ENCODE peak calls at places on chromosomes 11 and 22, in nine cellular contexts. O is NCI-H226, D is heart right ventricle, G is heart left ventricle, S is germinal center, A is NCI-H82, L is H7, U is OCI-M1, X is B cell. Z is an unnamed sample.

GRCh38 chr11:1422481-1422880 is 32.7 kb downstream of the BRSK2 start:
- DNase-seq in O (no peak), D (no peak), G (no peak), S (no peak), A (no peak), L (peak; percentile 87), U (no peak), X (no peak), Z (no peak)

GRCh38 chr11:27372159-27372558 is 9.1 kb upstream of the CCDC34 start:
- DNase-seq in O (no peak), D (no peak), G (no peak), S (no peak), A (no peak), L (no peak), U (peak; percentile 90), X (no peak), Z (no peak)

GRCh38 chr22:32574957-32575893 is 100.6 kb downstream of the FBXO7 start:
- DNase-seq in O (no peak), D (no peak), G (no peak), S (no peak), A (no peak), L (no peak), U (no peak), X (no peak), Z (no peak)

GRCh38 chr11:68684385-68685356 is at the start of gene GAL:
- DNase-seq in O (no peak), D (no peak), G (no peak), S (no peak), A (peak; percentile 23), L (peak; percentile 87), U (peak; percentile 71), X (peak; percentile 28), Z (no peak)

GRCh38 chr11:35335226-35335625 is 84.1 kb downstream of the SLC1A2 start:
- DNase-seq in O (no peak), D (no peak), G (no peak), S (no peak), A (no peak), L (no peak), U (no peak), X (no peak), Z (no peak)

GRCh38 chr11:43578346-43579170 is 102.0 kb upstream of the HSD17B12 start:
- DNase-seq in O (peak; percentile 48), D (no peak), G (no peak), S (no peak), A (no peak), L (peak; percentile 52), U (peak; percentile 48), X (no peak), Z (no peak)

GRCh38 chr11:11618973-11619435 is 2.8 kb downstream of the GALNT18 start:
- DNase-seq in O (no peak), D (no peak), G (no peak), S (no peak), A (peak; percentile 7), L (peak; percentile 36), U (no peak), X (no peak), Z (no peak)

GRCh38 chr22:40010752-40011145 is 16.0 kb downstream of the FAM83F start:
- DNase-seq in O (no peak), D (no peak), G (no peak), S (no peak), A (no peak), L (no peak), U (no peak), X (no peak), Z (no peak)

GRCh38 chr11:8205566-8205965 is 36.7 kb upstream of the RIC3 start:
- DNase-seq in O (no peak), D (no peak), G (no peak), S (no peak), A (no peak), L (no peak), U (no peak), X (no peak), Z (no peak)

GRCh38 chr22:49566141-49566541 is 261.5 kb downstream of the BRD1 start:
- DNase-seq in O (no peak), D (no peak), G (no peak), S (no peak), A (no peak), L (peak; percentile 34), U (no peak), X (no peak), Z (no peak)

GRCh38 chr11:68584097-68584496 is 100.2 kb upstream of the GAL start:
- DNase-seq in O (no peak), D (peak; percentile 46), G (peak; percentile 44), S (peak; percentile 37), A (peak; percentile 64), L (peak; percentile 80), U (peak; percentile 96), X (peak; percentile 47), Z (no peak)

GRCh38 chr11:131186629-131187075 is 183.8 kb upstream of the NTM start:
- DNase-seq in O (no peak), D (no peak), G (no peak), S (no peak), A (peak; percentile 69), L (no peak), U (peak; percentile 20), X (no peak), Z (no peak)

GRCh38 chr11:11432621-11433319 is 79.7 kb upstream of the CSNK2A3 start:
- DNase-seq in O (no peak), D (no peak), G (no peak), S (no peak), A (no peak), L (no peak), U (no peak), X (no peak), Z (no peak)

GRCh38 chr11:81005595-81005994 is 1564.8 kb upstream of the TENM4 start:
- DNase-seq in O (peak; percentile 80), D (no peak), G (no peak), S (no peak), A (no peak), L (no peak), U (peak; percentile 64), X (no peak), Z (no peak)

GRCh38 chr11:6742260-6742659 is 29.5 kb downstream of the OR2AG2 start:
- DNase-seq in O (no peak), D (no peak), G (no peak), S (no peak), A (peak; percentile 31), L (no peak), U (no peak), X (no peak), Z (no peak)

GRCh38 chr11:61657566-61657965 is 22.6 kb upstream of the DAGLA start:
- DNase-seq in O (no peak), D (no peak), G (no peak), S (no peak), A (no peak), L (no peak), U (no peak), X (no peak), Z (no peak)

GRCh38 chr11:59898046-59898445 is 19.5 kb downstream of the OOSP3 start:
- DNase-seq in O (no peak), D (no peak), G (no peak), S (no peak), A (no peak), L (no peak), U (no peak), X (no peak), Z (no peak)

GRCh38 chr22:37672920-37673453 is 2.4 kb upstream of the LGALS1 start:
- DNase-seq in O (no peak), D (no peak), G (no peak), S (no peak), A (no peak), L (no peak), U (no peak), X (no peak), Z (no peak)

GRCh38 chr22:41256254-41256897 is 15.6 kb upstream of the CHADL start:
- DNase-seq in O (peak; percentile 26), D (no peak), G (no peak), S (no peak), A (no peak), L (no peak), U (no peak), X (no peak), Z (no peak)

GRCh38 chr11:121890377-121890776 is 225.6 kb downstream of the BLID start:
- DNase-seq in O (peak; percentile 71), D (no peak), G (no peak), S (no peak), A (no peak), L (no peak), U (no peak), X (no peak), Z (no peak)

GRCh38 chr11:118886681-118887111 is 3.0 kb downstream of the CXCR5 start:
- DNase-seq in O (no peak), D (no peak), G (no peak), S (peak; percentile 80), A (no peak), L (peak; percentile 27), U (no peak), X (peak; percentile 78), Z (no peak)

GRCh38 chr11:65262381-65262680 is 569 bp downstream of the POLA2 start:
- DNase-seq in O (peak; percentile 4), D (peak; percentile 54), G (no peak), S (no peak), A (no peak), L (no peak), U (no peak), X (no peak), Z (no peak)

GRCh38 chr11:105906517-105906916 is 115.5 kb downstream of the MSANTD4 start:
- DNase-seq in O (no peak), D (no peak), G (no peak), S (no peak), A (peak; percentile 10), L (no peak), U (no peak), X (no peak), Z (no peak)

GRCh38 chr22:50439314-50440250 is 35.3 kb downstream of the SBF1 start:
- DNase-seq in O (no peak), D (no peak), G (no peak), S (no peak), A (no peak), L (no peak), U (no peak), X (peak; percentile 34), Z (no peak)

GRCh38 chr11:125777309-125777708 is 1.3 kb downstream of the PATE2 start:
- DNase-seq in O (peak; percentile 89), D (no peak), G (no peak), S (no peak), A (no peak), L (no peak), U (no peak), X (no peak), Z (no peak)

GRCh38 chr11:86508604-86509471 is 134.2 kb downstream of the CCDC81 start:
- DNase-seq in O (peak; percentile 34), D (no peak), G (no peak), S (no peak), A (no peak), L (no peak), U (no peak), X (no peak), Z (no peak)

GRCh38 chr11:109853156-109853776 is 239.9 kb upstream of the ZC3H12C start:
- DNase-seq in O (peak; percentile 21), D (no peak), G (no peak), S (peak; percentile 2), A (peak; percentile 36), L (no peak), U (peak; percentile 97), X (no peak), Z (no peak)

GRCh38 chr11:115145316-115145715 is 358.9 kb downstream of the CADM1 start:
- DNase-seq in O (no peak), D (no peak), G (no peak), S (no peak), A (no peak), L (no peak), U (no peak), X (no peak), Z (no peak)

GRCh38 chr22:41776381-41776780 is 24.1 kb upstream of the CCDC134 start:
- DNase-seq in O (no peak), D (no peak), G (no peak), S (no peak), A (no peak), L (no peak), U (no peak), X (no peak), Z (no peak)

GRCh38 chr22:24040946-24041345 is 29.8 kb downstream of the CABIN1 start:
- DNase-seq in O (no peak), D (no peak), G (no peak), S (no peak), A (no peak), L (no peak), U (no peak), X (no peak), Z (no peak)

GRCh38 chr22:30178180-30179126 is 68.1 kb downstream of the LIF start:
- DNase-seq in O (no peak), D (no peak), G (no peak), S (no peak), A (no peak), L (no peak), U (peak; percentile 57), X (no peak), Z (no peak)